ENCODE peak calls at places on chromosomes 3 and 15, in ten cellular contexts. F is ovary, O is tibial nerve, S is A549, E is HepG2, Q is suprapubic skin, R is sigmoid colon, U is K562, C is H1, I is transverse colon. Y is an unnamed sample.

GRCh38 chr3:58217209-58217811 is 6.5 kb upstream of the DNASE1L3 start:
- DNase-seq in E (peak), Q (peak), I (peak), S (peak), C (peak), F (peak), U (peak), O (peak), R (peak), Y (no peak)

GRCh38 chr3:49244589-49245205 is 32.3 kb downstream of the C3orf62 start:
- DNase-seq in U (no peak), C (no peak), Q (no peak), S (peak), O (no peak), I (no peak), E (no peak), F (no peak), R (peak), Y (no peak)

GRCh38 chr3:66442254-66443249 is 58.3 kb downstream of the LRIG1 start:
- DNase-seq in C (peak), E (peak), U (no peak), F (peak), S (no peak), I (peak), R (peak), O (peak), Q (peak), Y (no peak)

GRCh38 chr3:75396316-75396802 is 267.8 kb upstream of the FRG2C start:
- DNase-seq in E (no peak), R (no peak), Q (no peak), C (no peak), U (no peak), S (no peak), O (no peak), I (no peak), F (no peak), Y (no peak)

GRCh38 chr3:8001307-8001706 is 500.3 kb upstream of the LMCD1 start:
- DNase-seq in I (no peak), E (no peak), U (no peak), R (no peak), C (no peak), O (no peak), F (no peak), Q (no peak), S (no peak), Y (no peak)

GRCh38 chr3:158470944-158471638 is 99.9 kb upstream of the MLF1 start:
- DNase-seq in O (no peak), I (no peak), C (no peak), S (peak), F (no peak), E (no peak), R (no peak), U (no peak), Q (no peak), Y (no peak)

GRCh38 chr3:184005981-184006507 is 11.6 kb downstream of the ABCC5 start:
- DNase-seq in F (peak), Q (peak), E (no peak), O (no peak), S (peak), I (peak), U (peak), R (peak), C (no peak), Y (no peak)

GRCh38 chr15:60116456-60117089 is 112.5 kb downstream of the FOXB1 start:
- DNase-seq in E (no peak), Q (no peak), C (no peak), F (no peak), S (no peak), R (no peak), I (no peak), U (no peak), O (no peak), Y (no peak)

DNA sequence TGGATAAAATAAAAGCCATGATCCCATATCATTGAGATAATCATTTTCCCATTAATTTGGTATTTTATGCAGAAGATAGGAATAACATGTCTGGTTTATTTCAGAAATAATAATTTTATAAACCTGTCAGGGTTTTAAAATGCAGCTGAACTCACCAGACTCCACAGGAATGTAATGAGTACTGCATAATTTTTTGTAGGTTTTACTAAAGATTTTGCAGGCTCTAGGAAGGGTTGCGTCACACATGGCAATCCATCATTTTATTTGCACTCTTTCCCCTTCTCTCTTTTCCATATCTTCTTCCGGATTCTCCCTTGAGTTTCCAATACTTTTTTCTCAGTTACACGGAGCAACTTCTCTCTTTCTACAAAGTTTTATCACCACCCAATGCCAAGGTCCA is 234.7 kb downstream of the NFKBIZ start:
- DNase-seq in Q (no peak), U (no peak), E (no peak), R (no peak), F (no peak), S (no peak), I (no peak), O (no peak), C (no peak), Y (no peak)
- TF ChIP-seq EP300 in Q (no peak), U (no peak), E (no peak), R (no peak), F (no peak), S (no peak), I (no peak), O (no peak), C (no peak), Y (no peak)

DNA sequence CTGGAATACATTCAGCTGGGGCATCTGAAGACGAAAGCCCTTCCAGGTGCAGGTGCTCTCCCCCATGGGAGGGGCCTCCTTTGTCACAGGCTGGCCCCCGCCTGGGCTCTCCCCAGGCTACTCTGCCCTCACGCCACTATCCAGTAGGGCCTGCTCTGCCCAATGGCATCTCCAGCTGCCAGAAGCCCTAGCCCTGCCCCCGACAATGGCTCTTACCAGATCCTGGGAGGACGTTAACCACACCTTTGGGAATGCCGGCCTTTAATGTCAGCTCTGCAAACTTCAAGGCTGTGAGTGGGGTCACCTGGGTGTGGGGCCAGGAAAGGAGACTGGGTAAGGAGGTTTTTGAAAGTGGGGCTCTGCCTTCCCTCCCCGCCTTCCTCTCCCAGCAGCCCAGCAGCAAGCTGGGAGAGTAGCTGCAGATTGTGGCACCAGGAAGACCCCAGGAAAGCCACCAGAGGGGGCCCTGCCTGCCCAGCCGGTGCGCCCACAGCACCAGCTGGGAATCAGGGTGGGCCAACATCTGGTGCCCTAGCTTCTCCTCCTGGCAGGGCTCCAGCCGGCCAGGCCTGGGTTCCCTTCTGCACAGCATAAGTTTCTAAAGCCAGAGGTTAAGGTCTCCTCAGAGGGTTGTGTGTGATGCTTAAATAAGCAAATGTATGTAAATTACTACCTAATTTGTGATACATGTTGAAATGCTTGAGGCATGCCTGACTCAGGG is 40.4 kb upstream of the SLC41A3 start:
- DNase-seq in I (peak), U (no peak), O (no peak), S (no peak), R (peak), C (peak), E (no peak), Q (peak), F (peak), Y (peak)
- TF ChIP-seq EP300 in I (no peak), U (no peak), O (no peak), S (no peak), R (no peak), C (no peak), E (no peak), Q (no peak), F (no peak), Y (no peak)

GRCh38 chr3:32118215-32118614 is 11.8 kb downstream of the GPD1L start:
- DNase-seq in R (no peak), Q (no peak), U (no peak), F (no peak), O (no peak), I (no peak), E (no peak), C (no peak), S (no peak), Y (no peak)
- TF ChIP-seq EP300 in R (no peak), Q (no peak), U (no peak), F (no peak), O (no peak), I (no peak), E (no peak), C (no peak), S (no peak), Y (no peak)

GRCh38 chr15:85361306-85361705 is 19.1 kb upstream of the AKAP13 start:
- DNase-seq in C (no peak), I (no peak), S (no peak), U (no peak), F (no peak), R (no peak), Q (no peak), E (no peak), O (no peak), Y (no peak)
- TF ChIP-seq EP300 in C (no peak), I (no peak), S (no peak), U (no peak), F (no peak), R (no peak), Q (no peak), E (no peak), O (no peak), Y (no peak)

GRCh38 chr15:97520689-97521088 is 439.8 kb upstream of the ARRDC4 start:
- DNase-seq in O (no peak), U (no peak), R (no peak), S (no peak), E (no peak), I (no peak), F (no peak), C (no peak), Q (no peak), Y (no peak)

GRCh38 chr15:97517726-97518125 is 442.8 kb upstream of the ARRDC4 start:
- DNase-seq in R (no peak), I (no peak), E (no peak), S (no peak), U (no peak), C (no peak), F (no peak), O (no peak), Q (no peak), Y (no peak)

GRCh38 chr15:97522362-97522761 is 438.1 kb upstream of the ARRDC4 start:
- DNase-seq in S (no peak), C (no peak), O (no peak), F (no peak), U (no peak), E (no peak), Q (no peak), R (peak), I (no peak), Y (no peak)

GRCh38 chr15:97521894-97522293 is 438.6 kb upstream of the ARRDC4 start:
- DNase-seq in O (no peak), I (no peak), S (no peak), F (no peak), E (no peak), R (peak), Q (no peak), C (no peak), U (no peak), Y (no peak)

GRCh38 chr15:97521390-97521789 is 439.1 kb upstream of the ARRDC4 start:
- DNase-seq in R (no peak), O (no peak), I (no peak), F (no peak), E (no peak), C (no peak), U (no peak), S (no peak), Q (no peak), Y (no peak)
- TF ChIP-seq EP300 in R (no peak), O (no peak), I (no peak), F (no peak), E (no peak), C (no peak), U (no peak), S (no peak), Q (no peak), Y (no peak)

GRCh38 chr15:68384451-68385239 is 47.3 kb downstream of the ITGA11 start:
- DNase-seq in O (no peak), C (peak), I (no peak), U (no peak), Q (peak), S (peak), F (peak), E (no peak), R (peak), Y (peak)

GRCh38 chr15:68382286-68383007 is 49.5 kb downstream of the ITGA11 start:
- DNase-seq in I (no peak), Q (no peak), F (no peak), C (peak), U (no peak), R (peak), E (no peak), S (peak), O (no peak), Y (peak)

GRCh38 chr15:68385671-68386586 is 46.0 kb downstream of the ITGA11 start:
- DNase-seq in U (no peak), C (peak), F (peak), R (peak), I (no peak), S (no peak), E (no peak), Q (peak), O (no peak), Y (peak)

GRCh38 chr15:68385240-68385561 is 46.8 kb downstream of the ITGA11 start:
- DNase-seq in S (no peak), C (peak), U (no peak), Q (peak), E (no peak), F (no peak), I (no peak), O (no peak), R (peak), Y (no peak)

GRCh38 chr15:68383161-68384074 is 48.5 kb downstream of the ITGA11 start:
- DNase-seq in E (peak), S (peak), O (no peak), I (peak), R (peak), F (no peak), Q (peak), U (peak), C (peak), Y (peak)
- TF ChIP-seq EP300 in E (no peak), S (no peak), O (no peak), I (no peak), R (no peak), F (no peak), Q (no peak), U (no peak), C (no peak), Y (no peak)

GRCh38 chr15:78070049-78070698 is 7.3 kb downstream of the TBC1D2B start:
- DNase-seq in Q (peak), R (peak), O (no peak), C (no peak), U (peak), F (no peak), I (peak), S (no peak), E (no peak), Y (no peak)
- TF ChIP-seq EP300 in Q (no peak), R (no peak), O (no peak), C (no peak), U (no peak), F (no peak), I (no peak), S (no peak), E (no peak), Y (no peak)

DNA sequence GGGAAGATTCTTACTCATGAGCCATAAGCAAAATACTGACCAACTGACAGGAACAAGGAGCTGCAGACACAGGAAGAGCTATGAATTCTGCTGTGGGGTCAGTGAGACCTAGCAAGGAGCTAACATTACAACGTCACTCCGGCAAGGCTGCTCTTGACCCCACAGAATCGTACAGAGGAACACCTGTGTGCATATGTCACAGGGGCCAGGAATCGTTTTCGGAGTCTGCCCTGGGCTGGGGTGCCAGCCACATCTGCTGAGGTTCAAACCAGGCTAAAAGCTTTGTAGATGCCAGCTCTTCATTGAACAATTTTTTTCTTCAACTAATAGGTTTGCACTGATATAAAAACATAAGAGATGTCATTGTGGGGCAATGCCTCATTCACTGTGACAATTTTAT is 82.6 kb downstream of the LRRK1 start:
- DNase-seq in O (no peak), R (no peak), F (no peak), I (peak), Q (no peak), E (no peak), C (peak), S (no peak), U (no peak), Y (no peak)
- TF ChIP-seq EP300 in O (no peak), R (no peak), F (no peak), I (no peak), Q (no peak), E (no peak), C (no peak), S (no peak), U (no peak), Y (no peak)

Y was measured in esophagus muscularis mucosa.